ENCODE peak calls at places on chromosomes 16 and 17, in four cellular contexts. Q is body of pancreas, L is bronchial epithelial cell, H is breast epithelium. D is an unnamed sample.

GRCh38 chr16:68800257-68800875 is 43.0 kb upstream of the TANGO6 start:
- DNase-seq in Q (peak), H (peak), L (peak), D (peak)

GRCh38 chr17:78255953-78256704 is 24.7 kb downstream of the TMEM235 start:
- DNase-seq in H (no peak), L (no peak), Q (no peak), D (no peak)

GRCh38 chr17:79652999-79653643 is 42.3 kb upstream of the RBFOX3 start:
- DNase-seq in L (no peak), Q (no peak), H (no peak), D (no peak)

GRCh38 chr17:81295678-81296381 is 723 bp upstream of the SLC38A10 start:
- DNase-seq in L (peak), H (no peak), Q (peak), D (peak)

GRCh38 chr16:75794426-75794825 is 68.1 kb upstream of the CPHXL start:
- DNase-seq in H (no peak), L (no peak), Q (no peak), D (no peak)

GRCh38 chr16:78127130-78127529 is 27.7 kb downstream of the WWOX start:
- DNase-seq in H (no peak), L (no peak), Q (no peak), D (peak)

GRCh38 chr17:74373838-74374606 is 6.7 kb downstream of the GPR142 start:
- DNase-seq in L (no peak), H (no peak), Q (peak), D (no peak)

GRCh38 chr17:42389135-42389417 is 834 bp upstream of the STAT3 start:
- DNase-seq in L (no peak), Q (no peak), H (no peak), D (no peak)

GRCh38 chr16:66894948-66895696 is 14.8 kb downstream of the PDP2 start:
- DNase-seq in Q (peak), L (peak), H (no peak), D (peak)

GRCh38 chr16:15435216-15435864 is 952 bp downstream of the BMERB1 start:
- DNase-seq in L (no peak), Q (peak), H (no peak), D (no peak)

GRCh38 chr17:47253541-47254402 is at the start of gene ITGB3:
- DNase-seq in L (peak), H (peak), Q (peak), D (peak)

GRCh38 chr17:30344283-30345088 is 10.6 kb upstream of the TMIGD1 start:
- DNase-seq in Q (peak), L (peak), H (no peak), D (peak)

GRCh38 chr16:46895399-46896313 is 11.5 kb downstream of the GPT2 start:
- DNase-seq in L (no peak), H (no peak), Q (peak), D (no peak)

GRCh38 chr16:68146583-68146982 is 61.4 kb downstream of the NFATC3 start:
- DNase-seq in L (no peak), Q (no peak), H (no peak), D (peak)

GRCh38 chr16:50071075-50071671 is 5.4 kb downstream of the HEATR3 start:
- DNase-seq in L (no peak), Q (no peak), H (no peak), D (no peak)

GRCh38 chr17:45021607-45022287 is 29.7 kb downstream of the DCAKD start:
- DNase-seq in L (no peak), Q (peak), H (peak), D (peak)

GRCh38 chr16:4298761-4299522 is 16.9 kb upstream of the GLIS2 start:
- DNase-seq in L (peak), Q (no peak), H (peak), D (peak)

GRCh38 chr17:74241434-74241833 is 28.1 kb downstream of the TTYH2 start:
- DNase-seq in Q (no peak), H (no peak), L (no peak), D (peak)

GRCh38 chr16:3171855-3172593 is 16.0 kb upstream of the OR1F1 start:
- DNase-seq in H (no peak), L (peak), Q (no peak), D (no peak)

GRCh38 chr17:1627219-1627986 is 1.2 kb downstream of the SLC43A2 start:
- DNase-seq in L (no peak), Q (no peak), H (no peak), D (no peak)

GRCh38 chr17:82034371-82035011 is 3.0 kb downstream of the DCXR start:
- DNase-seq in H (no peak), Q (no peak), L (no peak), D (no peak)

GRCh38 chr17:55660171-55660886 is 62.3 kb downstream of the TMEM100 start:
- DNase-seq in H (no peak), L (peak), Q (no peak), D (no peak)

GRCh38 chr17:12730931-12731521 is 58.3 kb upstream of the ARHGAP44 start:
- DNase-seq in Q (peak), H (peak), L (peak), D (peak)

GRCh38 chr17:57927048-57927723 is 28.0 kb downstream of the CUEDC1 start:
- DNase-seq in H (no peak), Q (no peak), L (no peak), D (peak)

GRCh38 chr16:27428035-27428785 is 26.2 kb downstream of the IL21R start:
- DNase-seq in Q (no peak), L (no peak), H (no peak), D (no peak)
- TF ChIP-seq CTCF in Q (no peak), L (peak), H (no peak), D (peak)

GRCh38 chr17:59362811-59363205 is 31.4 kb downstream of the YPEL2 start:
- DNase-seq in H (no peak), Q (no peak), L (no peak), D (no peak)
- H3K4me3 ChIP-seq in H (peak), Q (no peak), L (no peak), D (no peak)

DNA sequence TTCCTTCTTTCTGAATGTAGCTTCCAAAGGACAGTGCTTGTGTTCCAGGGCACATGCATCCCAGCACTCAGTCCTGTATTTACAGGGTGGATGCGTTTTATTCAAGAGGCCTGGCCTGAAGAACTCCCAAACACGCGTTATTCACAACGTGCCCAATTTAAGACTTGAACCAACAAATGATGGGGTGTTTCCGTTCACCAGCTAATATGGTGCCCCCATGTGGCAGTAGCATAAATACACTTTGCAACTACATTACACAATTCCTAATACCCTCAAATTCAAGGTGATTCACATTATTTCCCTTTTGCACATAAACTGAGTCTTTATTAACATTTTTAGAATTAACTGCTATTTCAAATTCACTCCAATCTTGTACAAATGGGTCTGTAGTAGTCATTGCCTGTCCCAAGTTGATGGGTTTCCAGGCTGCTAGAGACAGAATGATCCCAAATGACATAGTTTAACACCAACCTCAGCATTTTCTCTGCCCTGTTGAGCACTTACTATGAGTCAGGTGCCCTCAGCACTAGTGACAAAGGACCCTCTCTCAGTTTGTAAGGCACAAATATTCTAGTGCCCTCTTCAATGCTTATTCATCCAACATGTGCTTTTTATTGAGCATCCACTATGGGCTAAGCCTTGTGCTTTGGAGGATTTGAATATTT is 26.9 kb downstream of the HSD17B2 start:
- DNase-seq in L (peak), H (no peak), Q (peak), D (no peak)
- TF ChIP-seq CTCF in L (peak), H (no peak), Q (peak), D (peak)

DNA sequence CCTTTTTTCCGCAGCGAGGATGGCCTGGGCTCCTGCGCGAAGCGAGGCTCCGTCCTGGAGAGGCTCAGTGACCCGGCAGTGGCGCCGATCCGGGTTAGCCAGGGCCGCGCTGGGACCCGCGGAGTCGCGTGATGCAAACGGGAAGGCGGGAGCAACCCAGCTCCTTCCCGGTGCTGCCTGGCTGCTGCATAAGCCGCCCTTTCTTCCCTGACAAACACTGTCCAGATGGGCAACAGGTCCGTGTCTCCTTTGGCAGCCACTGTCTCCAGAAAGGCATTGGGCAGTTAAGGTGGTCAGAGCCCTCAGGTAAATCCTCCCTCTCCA is 21.8 kb upstream of the ZNHIT3 start:
- DNase-seq in H (no peak), Q (no peak), L (no peak), D (no peak)
- H3K4me3 ChIP-seq in H (no peak), Q (no peak), L (no peak), D (no peak)

GRCh38 chr16:89523680-89524344 is 15.6 kb downstream of the SPG7 start:
- DNase-seq in Q (no peak), H (no peak), L (no peak), D (no peak)

GRCh38 chr16:89530401-89531381 is 22.5 kb downstream of the SPG7 start:
- DNase-seq in Q (no peak), H (no peak), L (no peak), D (no peak)

GRCh38 chr16:89522287-89522686 is 14.1 kb downstream of the SPG7 start:
- DNase-seq in L (no peak), Q (no peak), H (no peak), D (no peak)

GRCh38 chr16:89529097-89529496 is 20.9 kb downstream of the SPG7 start:
- DNase-seq in L (no peak), H (no peak), Q (no peak), D (no peak)

DNA sequence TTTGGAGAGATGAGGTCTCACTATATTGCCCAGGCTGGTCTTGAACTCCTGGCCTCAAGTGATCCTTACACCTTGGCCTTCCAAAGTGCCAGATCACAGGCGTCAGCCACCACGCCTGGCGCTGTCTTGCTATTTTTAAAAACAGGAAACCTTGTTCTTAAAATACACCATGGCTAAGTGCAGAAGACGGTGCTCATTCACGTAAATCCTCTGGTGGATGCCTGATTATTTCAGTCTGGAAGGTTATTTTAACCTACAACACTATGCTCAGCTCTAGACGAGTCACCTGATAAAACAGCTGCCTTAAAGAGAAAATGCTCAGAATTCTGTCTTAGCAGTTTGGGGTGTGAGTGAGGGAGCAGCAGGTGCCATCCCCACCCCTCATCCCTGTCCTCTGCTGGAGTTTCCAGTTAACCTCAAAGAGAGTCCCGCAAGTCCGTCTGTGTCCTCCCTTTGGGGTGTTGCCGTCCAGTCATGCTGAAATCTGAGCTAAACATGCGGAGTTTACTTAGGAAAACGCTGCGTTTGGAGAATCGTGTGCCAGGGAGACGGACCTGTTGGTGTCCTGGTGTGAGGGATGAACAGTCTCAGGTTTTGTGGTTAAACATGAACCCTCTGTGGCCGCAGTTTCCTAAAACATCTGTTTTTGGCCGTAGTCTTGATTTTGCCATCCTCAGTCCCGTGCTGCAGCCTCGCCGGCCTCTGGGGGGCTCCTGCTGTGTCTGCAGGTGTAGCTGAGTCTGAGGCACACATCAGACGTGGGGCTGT is 17.1 kb downstream of the SPG7 start:
- DNase-seq in H (no peak), Q (no peak), L (no peak), D (no peak)
- TF ChIP-seq CTCF in H (no peak), Q (no peak), L (no peak), D (no peak)

DNA sequence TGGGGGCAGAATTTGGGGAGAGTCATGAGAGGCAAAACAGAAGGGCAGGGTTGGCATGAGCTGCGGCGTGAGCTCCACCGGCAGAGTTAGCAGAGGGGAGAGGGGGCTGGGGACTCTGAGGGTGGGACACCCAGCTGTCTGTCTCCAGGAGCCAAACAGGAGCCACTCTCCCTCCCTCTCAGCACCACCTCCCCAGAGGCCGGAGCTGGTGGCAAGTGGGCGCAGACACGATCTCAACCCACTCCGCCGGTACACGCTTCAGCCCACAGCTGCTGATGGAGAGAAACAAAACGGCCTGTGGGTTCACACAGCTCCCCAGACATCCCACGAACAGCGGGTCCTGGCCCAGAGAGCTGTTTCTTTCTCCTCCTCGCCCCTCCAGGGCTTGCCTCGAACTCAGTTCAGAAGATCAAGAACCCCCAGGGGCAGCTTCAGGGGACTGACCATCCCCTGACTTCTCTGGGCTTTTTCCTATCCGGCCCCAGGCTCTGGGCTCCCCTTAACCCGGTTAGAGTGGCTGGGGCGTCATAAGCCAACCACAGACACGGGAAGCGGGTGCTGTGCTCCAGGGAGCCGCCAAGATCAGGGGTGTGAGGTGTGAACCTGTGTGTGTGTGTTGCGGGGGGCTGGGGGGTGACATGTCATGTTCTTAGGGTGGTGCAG is 7.6 kb downstream of the RHBDF2 start:
- DNase-seq in L (no peak), H (no peak), Q (no peak), D (no peak)
- H3K4me3 ChIP-seq in L (no peak), H (peak), Q (no peak), D (no peak)

GRCh38 chr17:6713918-6714271 is 726 bp upstream of the SLC13A5 start:
- DNase-seq in Q (no peak), H (no peak), L (no peak), D (no peak)

GRCh38 chr17:6712058-6712853 is 913 bp downstream of the SLC13A5 start:
- DNase-seq in H (peak), L (peak), Q (no peak), D (peak)

GRCh38 chr17:6714315-6714874 is 1.2 kb upstream of the SLC13A5 start:
- DNase-seq in L (no peak), H (no peak), Q (no peak), D (no peak)

GRCh38 chr17:6712854-6713129 is 377 bp downstream of the SLC13A5 start:
- DNase-seq in Q (no peak), H (no peak), L (no peak), D (no peak)

GRCh38 chr17:6713130-6713917 is at the start of gene SLC13A5:
- DNase-seq in Q (no peak), L (peak), H (no peak), D (peak)
- TF ChIP-seq CTCF in Q (no peak), L (peak), H (no peak), D (peak)

GRCh38 chr17:49707608-49708514 is at the start of gene SLC35B1:
- DNase-seq in H (peak), L (peak), Q (peak), D (peak)

GRCh38 chr17:49707246-49707607 is 537 bp downstream of the SLC35B1 start:
- DNase-seq in L (no peak), Q (no peak), H (no peak), D (peak)

GRCh38 chr17:49703557-49704277 is 4.0 kb downstream of the SLC35B1 start:
- DNase-seq in L (peak), Q (no peak), H (no peak), D (peak)

GRCh38 chr17:49705254-49705653 is 2.5 kb downstream of the SLC35B1 start:
- DNase-seq in L (no peak), H (no peak), Q (no peak), D (no peak)

GRCh38 chr17:49708515-49709161 is 874 bp upstream of the SLC35B1 start:
- DNase-seq in L (peak), Q (no peak), H (no peak), D (peak)
- H3K4me3 ChIP-seq in L (peak), Q (no peak), H (peak), D (peak)

GRCh38 chr17:40499551-40500189 is 1.8 kb downstream of the TNS4 start:
- DNase-seq in H (peak), L (peak), Q (peak), D (peak)
- TF ChIP-seq CTCF in H (no peak), L (peak), Q (no peak), D (no peak)

D was measured in cardiac fibroblast.